ENCODE peak calls at places on chromosomes 11 and 22, in nine cellular contexts. J is A549; B is coronary artery; L is stimulated activated naive CD8-positive, alpha-beta T cell treated with anti-CD3 and anti-CD28 coated beads, Interleukin-15, Interleukin-2, amounts not matched to agents 100 U/mL and 50 U/mL, for 24 hours; X is stimulated activated naive CD4-positive, alpha-beta T cell; U is EH; Z is activated T-helper 1 cell treated with anti-CD3 and anti-CD28 coated beads, Interleukin-12 subunit alpha, Interleukin-12 subunit beta, Interleukin-2, Interleukin-4 antibody, amounts not matched to agents 30 ng/mL and 10 ng/mL and 1 ng/mL, durations not matched to agents 14 hours and 24 hours and 36 hours; P is GM23248; G is AG04450. F is an unnamed sample.

GRCh38 chr11:116267146-116267545 is 505.6 kb downstream of the BUD13 start:
- DNase-seq in X (no peak), G (no peak), P (no peak), B (no peak), L (no peak), U (no peak), Z (no peak), J (no peak), F (no peak)

GRCh38 chr11:31645747-31646146 is 136.2 kb downstream of the ELP4 start:
- DNase-seq in P (peak), L (no peak), B (no peak), X (no peak), G (peak), J (peak), U (peak), Z (no peak), F (no peak)

GRCh38 chr22:45717787-45718186 is 46.2 kb downstream of the ATXN10 start:
- DNase-seq in G (peak), L (no peak), P (peak), X (no peak), B (no peak), Z (no peak), J (no peak), U (peak), F (no peak)

GRCh38 chr11:11171285-11171684 is 181.8 kb downstream of the CSNK2A3 start:
- DNase-seq in G (no peak), J (no peak), B (no peak), Z (no peak), U (peak), X (no peak), L (no peak), P (peak), F (no peak)

GRCh38 chr11:133983660-133984316 is 27.0 kb upstream of the IGSF9B start:
- DNase-seq in J (no peak), X (no peak), U (no peak), L (no peak), P (no peak), Z (no peak), G (no peak), B (no peak), F (no peak)

GRCh38 chr22:22944268-22944985 is 56.8 kb downstream of the IGLL5 start:
- DNase-seq in P (no peak), U (no peak), J (no peak), B (peak), Z (no peak), G (no peak), X (no peak), L (no peak), F (no peak)

GRCh38 chr11:33016654-33017053 is 976 bp downstream of the DEPDC7 start:
- DNase-seq in P (peak), X (no peak), U (peak), Z (no peak), G (no peak), J (no peak), L (no peak), B (no peak), F (no peak)

GRCh38 chr11:12185914-12186313 is 75.5 kb downstream of the MICAL2 start:
- DNase-seq in Z (no peak), L (peak), U (peak), J (no peak), G (no peak), P (no peak), B (no peak), X (no peak), F (peak)

GRCh38 chr11:104968365-104968855 is at the start of gene CASP4:
- DNase-seq in U (peak), P (peak), G (peak), X (no peak), Z (no peak), J (peak), B (no peak), L (no peak), F (no peak)

GRCh38 chr11:132520199-132520598 is 1012.1 kb downstream of the OPCML start:
- DNase-seq in U (peak), X (no peak), Z (no peak), P (peak), L (no peak), G (no peak), B (no peak), J (no peak), F (no peak)

GRCh38 chr22:46374663-46375474 is 39.4 kb downstream of the TRMU start:
- DNase-seq in G (no peak), U (no peak), Z (no peak), L (no peak), B (no peak), X (no peak), J (no peak), P (no peak), F (no peak)